ENCODE peak calls at places on chromosome 22, in eight cellular contexts. R, L, F, C, P, N, O and J are unnamed samples. For H3K9me3, the result is how much of the 10 kb centered on the place peaks cover.

GRCh38 chr22:45638834-45639746 is 32.5 kb upstream of the ATXN10 start:
- DNase-seq in C (peak), L (no peak), O (peak), P (peak), F (no peak), R (peak), N (no peak), J (no peak)

GRCh38 chr22:44928711-44929347 is 81.0 kb downstream of the PHF21B start:
- DNase-seq in O (no peak), F (no peak), C (no peak), P (no peak), L (no peak), R (no peak), N (no peak), J (no peak)

GRCh38 chr22:25759825-25760231 is 17.8 kb downstream of the MYO18B start:
- DNase-seq in L (peak), F (no peak), R (no peak), C (peak), N (no peak), P (peak), O (peak), J (no peak)

GRCh38 chr22:30398685-30399680 is 2.2 kb downstream of the SEC14L2 start:
- DNase-seq in C (no peak), F (no peak), P (no peak), L (no peak), N (no peak), R (peak), O (no peak), J (no peak)

GRCh38 chr22:42229455-42230149 is 40.9 kb downstream of the TCF20 start:
- DNase-seq in O (no peak), C (no peak), P (peak), R (no peak), N (no peak), F (peak), L (peak), J (no peak)

GRCh38 chr22:39706406-39707150 is 136.0 kb downstream of the CACNA1I start:
- DNase-seq in O (no peak), R (no peak), C (no peak), F (no peak), N (no peak), P (no peak), L (no peak), J (no peak)

GRCh38 chr22:24728790-24729637 is 45.5 kb downstream of the PIWIL3 start:
- DNase-seq in L (peak), C (no peak), N (no peak), F (peak), O (no peak), P (peak), R (no peak), J (no peak)

GRCh38 chr22:22060200-22061084 is 77.9 kb upstream of the TOP3B start:
- DNase-seq in C (peak), F (peak), P (peak), N (no peak), R (peak), L (peak), O (peak), J (peak)

GRCh38 chr22:45235101-45235777 is 5.5 kb downstream of the KIAA0930 start:
- DNase-seq in L (no peak), C (no peak), P (no peak), R (no peak), N (no peak), F (no peak), O (no peak), J (peak)

GRCh38 chr22:24465566-24465965 is 29.6 kb upstream of the UPB1 start:
- DNase-seq in F (no peak), O (peak), R (peak), L (peak), C (no peak), N (no peak), P (no peak), J (no peak)

GRCh38 chr22:20550851-20551744 is 43.7 kb downstream of the MED15 start:
- DNase-seq in F (peak), R (no peak), L (peak), C (no peak), P (peak), O (no peak), N (no peak), J (peak)

GRCh38 chr22:23418159-23418788 is 161.8 kb downstream of the IGLL1 start:
- DNase-seq in L (no peak), O (no peak), N (no peak), F (no peak), C (no peak), P (no peak), R (no peak), J (no peak)

GRCh38 chr22:20552450-20552894 is 45.1 kb downstream of the MED15 start:
- DNase-seq in L (peak), C (no peak), F (peak), P (peak), O (no peak), N (no peak), R (no peak), J (no peak)

GRCh38 chr22:50293441-50294318 is 13.8 kb downstream of the PLXNB2 start:
- DNase-seq in L (peak), C (peak), F (peak), N (peak), O (peak), R (peak), P (no peak), J (no peak)

GRCh38 chr22:46528121-46528610 is 9.3 kb downstream of the CELSR1 start:
- DNase-seq in N (no peak), P (no peak), F (no peak), O (peak), L (peak), C (peak), R (no peak), J (no peak)

GRCh38 chr22:46292727-46293126 is 3.9 kb upstream of the GTSE1 start:
- DNase-seq in R (no peak), P (peak), F (no peak), N (no peak), L (no peak), C (no peak), O (no peak), J (no peak)

GRCh38 chr22:29892757-29893156 is 9.8 kb downstream of the MTMR3 start:
- DNase-seq in R (no peak), N (no peak), O (no peak), L (no peak), P (no peak), F (no peak), C (no peak), J (no peak)

GRCh38 chr22:43014062-43014875 is 680 bp downstream of the PACSIN2 start:
- DNase-seq in F (peak), C (peak), O (no peak), P (no peak), R (peak), N (peak), L (no peak), J (peak)

GRCh38 chr22:19488884-19489843 is 9.4 kb downstream of the CDC45 start:
- DNase-seq in O (peak), F (no peak), L (peak), P (no peak), N (no peak), R (no peak), C (peak), J (no peak)

GRCh38 chr22:39520874-39521857 is 804 bp downstream of the ATF4 start:
- DNase-seq in F (peak), P (peak), N (peak), C (peak), R (peak), L (peak), O (peak), J (peak)

GRCh38 chr22:23538502-23538860 is 41.6 kb downstream of the IGLL1 start:
- DNase-seq in R (peak), F (no peak), P (no peak), C (no peak), L (no peak), O (no peak), N (no peak), J (no peak)

DNA sequence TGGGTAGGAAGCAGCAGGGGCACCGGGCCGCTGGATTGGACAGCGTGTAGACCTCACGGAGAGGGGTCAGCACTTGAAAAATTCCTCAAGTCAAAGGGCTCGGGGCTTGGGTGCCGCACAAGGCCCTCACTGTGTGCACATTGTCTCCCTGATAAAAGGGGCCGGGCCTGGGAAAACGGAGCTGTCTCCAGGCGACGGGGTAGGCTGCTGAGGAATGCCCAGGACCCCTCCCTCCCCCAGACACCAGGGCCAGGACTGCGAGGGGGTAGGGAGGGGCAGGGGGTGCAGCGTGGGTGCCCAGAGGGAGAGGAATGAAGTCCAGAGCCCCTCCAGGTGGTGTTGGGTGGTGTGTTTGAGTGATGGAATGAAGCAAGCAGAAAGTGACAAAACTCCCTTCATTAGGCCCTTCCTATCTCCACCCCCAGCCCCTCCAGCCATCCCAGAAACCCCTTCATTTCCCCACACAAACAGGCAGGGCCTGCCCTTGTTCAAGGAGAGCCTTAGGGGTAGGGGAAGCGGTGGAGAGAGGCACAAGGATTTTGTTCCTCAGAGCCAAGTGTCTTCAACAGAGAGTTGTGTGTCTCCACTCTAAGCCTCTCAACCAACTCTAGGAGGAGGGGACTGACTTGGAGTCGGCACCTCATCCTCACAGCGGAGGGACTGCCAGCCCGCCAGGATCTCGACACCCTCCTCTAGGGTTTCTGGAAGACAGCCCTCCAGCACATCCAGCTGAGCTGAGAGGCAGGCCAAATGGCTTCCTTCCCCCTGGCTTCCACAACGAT is 63.9 kb downstream of the SYN3 start:
- DNase-seq in F (no peak), C (no peak), O (no peak), R (no peak), N (no peak), L (no peak), P (no peak), J (no peak)
- H3K27ac ChIP-seq in F (no peak), C (no peak), O (no peak), R (no peak), N (peak), L (no peak), P (no peak), J (no peak)

DNA sequence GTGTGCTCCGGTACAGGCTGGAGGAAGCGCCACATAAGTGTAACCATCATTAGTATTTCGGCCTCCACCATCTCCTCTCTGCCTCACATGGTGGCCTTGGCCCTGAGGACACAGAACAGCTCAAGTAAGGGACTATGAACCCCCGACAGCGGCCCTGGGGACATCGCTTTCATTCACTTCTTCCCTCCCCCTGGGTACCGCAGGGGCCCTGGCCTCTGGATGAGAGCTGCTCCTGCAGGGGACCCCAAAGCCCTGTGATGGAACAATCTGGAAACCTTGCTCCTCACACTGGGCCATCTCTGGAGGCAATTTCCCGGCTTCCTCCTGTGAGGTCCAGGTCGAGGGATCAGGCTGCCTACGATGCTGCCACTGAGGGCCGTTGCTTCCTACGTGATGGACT is 565.5 kb downstream of the BRD1 start:
- DNase-seq in O (no peak), N (peak), L (no peak), F (no peak), P (peak), R (peak), C (no peak), J (no peak)
- H3K9me3 ChIP-seq in O (under half), N (under half), L (under half), F (under half), P (under half), R (under half), C (under half), J (under half)

GRCh38 chr22:27726726-27727449 is 74.7 kb downstream of the MN1 start:
- DNase-seq in N (no peak), F (peak), P (peak), R (no peak), C (peak), O (peak), L (peak), J (no peak)
- TF ChIP-seq CTCF in N (no peak), F (no peak), P (no peak), R (no peak), C (no peak), O (no peak), L (no peak), J (no peak)

DNA sequence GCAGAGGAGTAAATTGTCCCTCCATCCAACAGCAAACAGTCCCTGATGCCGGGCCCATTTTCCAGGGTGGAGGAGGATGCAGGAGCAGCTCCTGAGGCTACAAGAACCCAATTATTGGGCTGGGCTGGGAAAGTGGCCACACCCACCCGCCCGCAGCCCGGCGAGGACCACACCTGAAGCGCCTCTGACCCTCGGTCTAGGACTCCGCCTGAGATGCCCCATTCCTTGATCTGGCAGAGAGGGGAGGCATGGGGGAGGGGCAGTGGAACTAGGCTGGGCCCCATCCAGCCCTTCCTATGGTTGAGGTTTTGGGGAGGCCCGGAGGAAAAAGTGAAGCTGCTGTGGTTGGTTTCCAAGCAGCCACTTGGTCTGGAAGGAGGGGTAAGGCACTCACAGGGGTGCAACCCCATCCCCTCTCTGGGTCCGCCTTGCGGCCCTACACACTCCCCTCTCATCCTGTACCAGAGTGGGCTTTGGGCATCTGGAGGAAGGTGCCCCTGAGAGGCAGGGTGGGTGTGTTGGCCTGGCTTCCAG is 2.4 kb upstream of the LGALS1 start:
- DNase-seq in F (peak), N (no peak), O (no peak), P (no peak), C (no peak), R (no peak), L (no peak), J (no peak)
- H3K27ac ChIP-seq in F (peak), N (peak), O (no peak), P (peak), C (no peak), R (no peak), L (no peak), J (no peak)